ENCODE peak calls at places on chromosomes 12 and 14, in five cellular contexts. V is COR-L47, L is Daoy, U is NCI-H1694 treated with DMSO at 0.1 percent for 48 hours, X is mucosa of descending colon. N is an unnamed sample.
A peak's percentile ranks its signal among the peaks of the same experiment; 100 is the strongest.

GRCh38 chr12:120739031-120739762 is 13.6 kb downstream of the ACADS start:
- DNase-seq in V (no peak), L (no peak), U (no peak), X (no peak), N (no peak)

GRCh38 chr12:3564411-3564810 is 73.4 kb downstream of the PRMT8 start:
- DNase-seq in V (no peak), L (no peak), U (no peak), X (no peak), N (no peak)

GRCh38 chr12:119055977-119056376 is 74.6 kb downstream of the SRRM4 start:
- DNase-seq in V (no peak), L (no peak), U (no peak), X (no peak), N (no peak)

GRCh38 chr12:53077030-53077429 is 2.2 kb downstream of the SPRYD3 start:
- DNase-seq in V (no peak), L (no peak), U (no peak), X (no peak), N (no peak)

GRCh38 chr14:80404413-80404812 is 193.1 kb upstream of the DIO2 start:
- DNase-seq in V (no peak), L (no peak), U (no peak), X (no peak), N (no peak)

GRCh38 chr12:49369723-49370145 is 2.5 kb downstream of the SPATS2 start:
- DNase-seq in V (peak; percentile 14), L (peak; percentile 51), U (peak; percentile 17), X (no peak), N (peak; percentile 34)

GRCh38 chr12:6396031-6396430 is 12.1 kb downstream of the LTBR start:
- DNase-seq in V (no peak), L (no peak), U (no peak), X (no peak), N (no peak)

GRCh38 chr12:100706029-100706428 is 88.5 kb upstream of the ANO4 start:
- DNase-seq in V (peak; percentile 84), L (peak; percentile 80), U (no peak), X (no peak), N (no peak)

GRCh38 chr12:45757172-45757571 is 27.7 kb downstream of the ARID2 start:
- DNase-seq in V (no peak), L (no peak), U (no peak), X (no peak), N (no peak)

GRCh38 chr12:2387051-2387834 is 334.5 kb downstream of the CACNA1C start:
- DNase-seq in V (no peak), L (peak; percentile 45), U (no peak), X (no peak), N (no peak)

GRCh38 chr14:67359319-67359774 is 257 bp downstream of the ATP6V1D start:
- DNase-seq in V (no peak), L (peak; percentile 57), U (no peak), X (peak; percentile 50), N (peak; percentile 56)

GRCh38 chr14:31766315-31766892 is 205.2 kb downstream of the NUBPL start:
- DNase-seq in V (no peak), L (no peak), U (no peak), X (no peak), N (no peak)

GRCh38 chr12:11543513-11544168 is 105.8 kb upstream of the ETV6 start:
- DNase-seq in V (no peak), L (no peak), U (no peak), X (no peak), N (no peak)

GRCh38 chr12:104748790-104749189 is 209.3 kb downstream of the SLC41A2 start:
- DNase-seq in V (no peak), L (peak; percentile 53), U (no peak), X (no peak), N (no peak)

GRCh38 chr12:1668833-1669543 is 21.9 kb upstream of the ADIPOR2 start:
- DNase-seq in V (no peak), L (no peak), U (no peak), X (no peak), N (peak; percentile 27)

GRCh38 chr12:110849748-110850403 is 3.1 kb downstream of the CCDC63 start:
- DNase-seq in V (no peak), L (no peak), U (no peak), X (no peak), N (no peak)

GRCh38 chr14:45249847-45250575 is 3.0 kb downstream of the MIS18BP1 start:
- DNase-seq in V (no peak), L (peak; percentile 51), U (no peak), X (no peak), N (no peak)

GRCh38 chr12:42204819-42205218 is 33.2 kb downstream of the YAF2 start:
- DNase-seq in V (no peak), L (no peak), U (no peak), X (no peak), N (no peak)

GRCh38 chr12:31517994-31518393 is 72.9 kb downstream of the DENND5B start:
- DNase-seq in V (no peak), L (peak; percentile 15), U (no peak), X (no peak), N (no peak)

GRCh38 chr14:89304972-89305703 is 111.9 kb downstream of the FOXN3 start:
- DNase-seq in V (no peak), L (peak; percentile 41), U (no peak), X (no peak), N (peak; percentile 44)

GRCh38 chr12:114982760-114983159 is 298.8 kb upstream of the TBX3 start:
- DNase-seq in V (no peak), L (no peak), U (no peak), X (no peak), N (no peak)

GRCh38 chr12:92912672-92913071 is 16.4 kb downstream of the EEA1 start:
- DNase-seq in V (no peak), L (no peak), U (no peak), X (no peak), N (no peak)

GRCh38 chr14:51188566-51189185 is 51.4 kb upstream of the TMX1 start:
- DNase-seq in V (no peak), L (no peak), U (no peak), X (no peak), N (no peak)

GRCh38 chr12:6340745-6341438 is 984 bp downstream of the TNFRSF1A start:
- DNase-seq in V (no peak), L (no peak), U (no peak), X (no peak), N (no peak)

GRCh38 chr14:95835331-95835730 is 41.3 kb upstream of the TUNAR start:
- DNase-seq in V (no peak), L (peak; percentile 38), U (no peak), X (no peak), N (no peak)

GRCh38 chr14:64704145-64704742 is at the start of gene PLEKHG3:
- DNase-seq in V (peak; percentile 84), L (peak; percentile 92), U (peak; percentile 36), X (peak; percentile 90), N (peak; percentile 73)

GRCh38 chr12:121590476-121591143 is 9.8 kb upstream of the KDM2B start:
- DNase-seq in V (no peak), L (peak; percentile 64), U (no peak), X (no peak), N (no peak)

GRCh38 chr14:99137913-99138571 is 134.0 kb downstream of the BCL11B start:
- DNase-seq in V (no peak), L (no peak), U (no peak), X (no peak), N (no peak)

GRCh38 chr14:68712703-68713370 is 80.0 kb downstream of the ZFP36L1 start:
- DNase-seq in V (no peak), L (no peak), U (no peak), X (no peak), N (no peak)

GRCh38 chr12:115132145-115132544 is 448.2 kb upstream of the TBX3 start:
- DNase-seq in V (no peak), L (peak; percentile 63), U (no peak), X (no peak), N (no peak)

GRCh38 chr12:108607981-108608600 is 10.2 kb upstream of the TMEM119 start:
- DNase-seq in V (no peak), L (no peak), U (no peak), X (peak; percentile 15), N (no peak)

GRCh38 chr12:112843272-112843671 is 51.7 kb downstream of the RPH3A start:
- DNase-seq in V (peak; percentile 96), L (peak; percentile 69), U (peak; percentile 90), X (no peak), N (no peak)

GRCh38 chr12:116604883-116605641 is 45.9 kb downstream of the MAP1LC3B2 start:
- DNase-seq in V (no peak), L (no peak), U (peak; percentile 79), X (no peak), N (no peak)

GRCh38 chr14:21054123-21054767 is 3.4 kb upstream of the RNASE8 start:
- DNase-seq in V (no peak), L (no peak), U (no peak), X (no peak), N (no peak)

GRCh38 chr14:99862111-99862510 is 68.9 kb downstream of the EML1 start:
- DNase-seq in V (no peak), L (peak; percentile 75), U (no peak), X (no peak), N (no peak)

GRCh38 chr12:38158428-38159091 is 158.0 kb upstream of the ALG10B start:
- DNase-seq in V (no peak), L (no peak), U (no peak), X (no peak), N (no peak)

GRCh38 chr12:53096089-53096741 is 1.3 kb upstream of the IGFBP6 start:
- DNase-seq in V (no peak), L (peak; percentile 48), U (no peak), X (peak; percentile 75), N (peak; percentile 93)

GRCh38 chr12:61308220-61308619 is 952.0 kb upstream of the USP15 start:
- DNase-seq in V (no peak), L (no peak), U (no peak), X (no peak), N (no peak)

GRCh38 chr14:68509188-68509953 is 283.5 kb downstream of the ZFP36L1 start:
- DNase-seq in V (no peak), L (no peak), U (no peak), X (no peak), N (no peak)

GRCh38 chr14:69592923-69593677 is 18.3 kb upstream of the SUSD6 start:
- DNase-seq in V (no peak), L (peak; percentile 50), U (peak; percentile 98), X (no peak), N (peak; percentile 64)